ENCODE peak calls at places on chromosomes 4 and X, in six cellular contexts. K is SJSA1, N is left lung, C is astrocyte, P is small intestine, I is right cardiac atrium. L is an unnamed sample. For H3K9me3, the result is how much of the 10 kb centered on the place peaks cover.

GRCh38 chr4:187204389-187204920 is 480.8 kb upstream of the FAT1 start:
- DNase-seq in N (no peak), K (peak), P (no peak), C (no peak), I (no peak), L (no peak)

GRCh38 chr4:3302164-3302785 is 9.5 kb downstream of the RGS12 start:
- DNase-seq in N (no peak), P (no peak), I (peak), K (peak), C (peak), L (no peak)

GRCh38 chr4:114078636-114079035 is 99.2 kb upstream of the ARSJ start:
- DNase-seq in K (no peak), I (no peak), N (no peak), P (no peak), C (peak), L (no peak)

GRCh38 chrX:102580891-102581290 is 18.4 kb upstream of the ARMCX5 start:
- DNase-seq in C (no peak), N (no peak), P (no peak), I (no peak), K (no peak), L (no peak)

GRCh38 chrX:43474321-43474720 is 181.8 kb upstream of the MAOA start:
- DNase-seq in P (no peak), K (no peak), I (no peak), C (no peak), N (no peak), L (no peak)

GRCh38 chr4:17962171-17962570 is 59.4 kb downstream of the LCORL start:
- DNase-seq in I (no peak), C (peak), K (no peak), P (no peak), N (no peak), L (no peak)

GRCh38 chr4:106478152-106478551 is 109.6 kb upstream of the GIMD1 start:
- DNase-seq in P (no peak), K (no peak), C (no peak), I (no peak), N (no peak), L (no peak)

GRCh38 chr4:168384437-168385141 is 66.0 kb upstream of the DDX60 start:
- DNase-seq in I (no peak), K (no peak), N (no peak), C (peak), P (peak), L (no peak)

GRCh38 chrX:50978920-50979660 is 68.6 kb downstream of the BMP15 start:
- DNase-seq in I (peak), N (no peak), K (no peak), C (no peak), P (no peak), L (no peak)

GRCh38 chrX:134573683-134574035 is 84.6 kb downstream of the PLAC1 start:
- DNase-seq in I (no peak), K (no peak), P (no peak), C (no peak), N (no peak), L (no peak)

GRCh38 chr4:22483551-22483981 is 32.3 kb downstream of the ADGRA3 start:
- DNase-seq in C (peak), N (no peak), P (no peak), I (no peak), K (no peak), L (no peak)

GRCh38 chr4:7557447-7557846 is 122.7 kb upstream of the PSAPL1 start:
- DNase-seq in K (no peak), C (peak), N (no peak), I (no peak), P (no peak), L (no peak)

GRCh38 chrX:69095260-69095659 is 70.0 kb downstream of the PJA1 start:
- DNase-seq in I (no peak), P (no peak), K (no peak), C (no peak), N (no peak), L (no peak)

GRCh38 chr4:176660561-176660960 is 132.2 kb downstream of the VEGFC start:
- DNase-seq in C (no peak), N (no peak), P (no peak), I (no peak), K (no peak), L (no peak)

GRCh38 chrX:39948564-39948963 is 149.2 kb downstream of the BCOR start:
- DNase-seq in P (no peak), C (no peak), K (no peak), I (no peak), N (no peak), L (no peak)

GRCh38 chrX:3733043-3733430 is 19.6 kb upstream of the PRKX start:
- DNase-seq in C (no peak), K (no peak), N (no peak), P (no peak), I (no peak), L (no peak)

GRCh38 chr4:6730603-6731300 is 14.8 kb downstream of the BLOC1S4 start:
- DNase-seq in K (no peak), I (peak), C (no peak), P (no peak), N (no peak), L (no peak)

GRCh38 chr4:1975391-1975801 is 33.4 kb downstream of the NELFA start:
- DNase-seq in K (no peak), N (peak), P (no peak), I (no peak), C (no peak), L (no peak)

GRCh38 chr4:42282081-42282901 is 115.0 kb upstream of the SHISA3 start:
- DNase-seq in K (peak), I (no peak), N (no peak), C (peak), P (peak), L (peak)

GRCh38 chr4:89226665-89227572 is 80.7 kb downstream of the GPRIN3 start:
- DNase-seq in K (peak), C (peak), I (peak), N (peak), P (peak), L (peak)

GRCh38 chr4:7199129-7199725 is 6.9 kb downstream of the SORCS2 start:
- DNase-seq in C (no peak), I (no peak), N (peak), P (no peak), K (no peak), L (peak)

GRCh38 chrX:115425359-115425758 is 135.6 kb upstream of the PLS3 start:
- DNase-seq in N (no peak), P (no peak), I (no peak), K (no peak), C (no peak), L (no peak)
- H3K9me3 ChIP-seq in N (under half), P (under half), I (under half), K (under half), C (under half), L (under half)

GRCh38 chrX:1020634-1021166 is 191.7 kb downstream of the CRLF2 start:
- DNase-seq in C (no peak), K (no peak), P (no peak), I (no peak), N (no peak), L (no peak)
- H3K9me3 ChIP-seq in C (under half), K (under half), P (under half), I (under half), N (under half), L (under half)

DNA sequence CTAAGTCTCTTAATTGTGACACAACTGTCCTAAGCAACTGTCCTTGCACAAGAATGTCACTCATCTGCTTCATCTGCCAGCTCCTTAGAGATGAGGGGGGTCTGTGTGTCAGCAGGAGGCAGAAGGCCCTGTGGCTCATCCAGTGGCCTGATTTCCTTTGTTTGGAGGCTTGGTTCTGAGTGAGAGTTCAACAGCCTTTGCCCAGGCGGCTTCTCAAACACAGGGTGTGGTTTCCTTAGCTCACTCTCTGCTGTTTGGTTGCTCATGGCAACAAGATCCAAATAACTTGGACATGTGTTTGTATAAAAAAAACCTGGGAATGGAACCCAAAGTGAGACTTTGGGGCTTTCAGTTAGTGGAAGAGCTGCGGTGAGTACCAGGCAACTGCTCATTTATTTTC is 46.6 kb downstream of the MAP7D3 start:
- DNase-seq in I (no peak), K (peak), P (peak), N (peak), C (peak), L (no peak)
- H3K9me3 ChIP-seq in I (under half), K (under half), P (under half), N (under half), C (under half), L (under half)

DNA sequence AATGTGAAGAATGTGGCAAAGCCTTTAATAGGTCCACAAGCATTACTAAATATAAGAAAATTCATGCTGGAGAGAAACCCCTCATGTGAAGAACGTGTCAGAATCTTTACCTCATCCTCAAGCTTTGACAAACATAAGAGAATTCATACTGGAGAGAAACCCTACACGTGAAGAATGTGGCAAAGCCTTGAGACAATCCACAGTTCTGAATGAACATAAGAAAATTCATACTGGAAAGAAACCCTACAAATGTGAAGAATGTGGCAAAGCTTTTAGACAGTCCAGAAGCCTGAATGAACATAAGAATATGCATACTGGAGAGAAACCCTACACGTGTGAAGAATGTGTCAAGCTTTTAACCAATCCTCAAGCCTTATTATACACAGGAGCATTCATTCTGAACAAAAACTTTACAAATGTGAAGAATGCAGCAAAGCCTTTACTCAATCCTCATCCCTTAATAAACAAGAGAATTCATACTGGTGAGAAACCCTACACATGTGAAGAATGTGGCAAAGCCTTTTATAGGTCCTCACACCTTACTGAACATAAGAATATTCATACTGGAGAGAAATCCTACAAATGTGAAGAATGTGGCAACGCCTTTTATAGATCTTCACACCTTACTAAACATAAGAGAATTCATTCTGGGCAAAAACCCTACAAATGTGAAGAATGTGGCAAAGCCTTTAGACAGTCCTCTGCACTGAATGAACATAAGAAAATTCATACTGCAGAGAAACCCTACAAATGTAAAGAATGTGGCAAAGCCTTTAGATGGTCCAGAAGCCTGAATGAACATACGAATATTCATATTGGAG is 51.1 kb downstream of the ZNF732 start:
- DNase-seq in I (no peak), C (no peak), K (no peak), N (no peak), P (no peak), L (no peak)
- H3K9me3 ChIP-seq in I (under half), C (under half), K (under half), N (under half), P (under half), L (half or more)

GRCh38 chrX:153440556-153441135 is 5.2 kb downstream of the TREX2 start:
- DNase-seq in P (no peak), N (no peak), C (no peak), K (no peak), I (no peak), L (no peak)

GRCh38 chrX:153439977-153440376 is 5.9 kb downstream of the TREX2 start:
- DNase-seq in P (no peak), N (no peak), I (no peak), C (no peak), K (no peak), L (no peak)

GRCh38 chrX:153441296-153441695 is 4.6 kb downstream of the TREX2 start:
- DNase-seq in C (no peak), K (no peak), N (no peak), I (no peak), P (no peak), L (no peak)

GRCh38 chrX:153435845-153436244 is 10.0 kb downstream of the TREX2 start:
- DNase-seq in I (no peak), K (no peak), P (no peak), N (no peak), C (no peak), L (no peak)

GRCh38 chrX:153438522-153438921 is 7.3 kb downstream of the TREX2 start:
- DNase-seq in N (no peak), P (no peak), K (no peak), I (no peak), C (peak), L (no peak)
- H3K9me3 ChIP-seq in N (under half), P (under half), K (under half), I (under half), C (under half), L (under half)

GRCh38 chrX:20333672-20334071 is 67.0 kb upstream of the RPS6KA3 start:
- DNase-seq in I (no peak), P (no peak), C (no peak), K (no peak), N (no peak), L (no peak)
- H3K9me3 ChIP-seq in I (under half), P (under half), C (under half), K (under half), N (under half), L (under half)

GRCh38 chrX:74853255-74853654 is 72.0 kb downstream of the NEXMIF start:
- DNase-seq in C (no peak), P (no peak), N (no peak), K (no peak), I (no peak), L (no peak)
- H3K9me3 ChIP-seq in C (under half), P (under half), N (under half), K (under half), I (under half), L (under half)

GRCh38 chr4:129059028-129059427 is 34.3 kb downstream of the SCLT1 start:
- DNase-seq in C (no peak), K (no peak), P (no peak), N (no peak), I (no peak), L (no peak)
- H3K9me3 ChIP-seq in C (under half), K (under half), P (under half), N (under half), I (under half), L (half or more)